ENCODE peak calls at places on chromosome 14, in five cellular contexts. E, Q, Z, I and K are unnamed samples.
A peak's percentile ranks its signal among the peaks of the same experiment; 100 is the strongest.

GRCh38 chr14:98138666-98139065 is 1133.3 kb downstream of the BCL11B start:
- DNase-seq in I (no peak), Q (no peak), Z (no peak), E (peak; percentile 57), K (no peak)

GRCh38 chr14:65880507-65880906 is 468.0 kb downstream of the FUT8 start:
- DNase-seq in Z (no peak), Q (no peak), E (no peak), I (no peak), K (no peak)

GRCh38 chr14:95300002-95300696 is 19.6 kb downstream of the CLMN start:
- DNase-seq in E (no peak), Z (no peak), I (no peak), Q (no peak), K (no peak)

GRCh38 chr14:60349663-60350365 is 100.8 kb downstream of the PPM1A start:
- DNase-seq in Q (peak; percentile 33), E (no peak), Z (no peak), I (peak; percentile 29), K (no peak)

GRCh38 chr14:67059576-67059975 is 129.7 kb upstream of the GARIN2 start:
- DNase-seq in Q (no peak), Z (no peak), E (no peak), I (no peak), K (no peak)

GRCh38 chr14:42224053-42224888 is 617.6 kb downstream of the LRFN5 start:
- DNase-seq in Z (peak; percentile 57), E (no peak), Q (peak; percentile 52), I (peak; percentile 63), K (peak; percentile 9)

GRCh38 chr14:83994020-83994419 is 1535.9 kb upstream of the FLRT2 start:
- DNase-seq in Z (no peak), I (no peak), Q (no peak), E (no peak), K (no peak)

GRCh38 chr14:38882533-38882932 is 220.5 kb downstream of the SEC23A start:
- DNase-seq in Z (peak; percentile 11), Q (no peak), E (no peak), I (no peak), K (no peak)

GRCh38 chr14:29126361-29126760 is 359.8 kb downstream of the FOXG1 start:
- DNase-seq in I (no peak), Z (no peak), E (no peak), Q (no peak), K (no peak)

GRCh38 chr14:104974146-104974541 is 4.0 kb downstream of the AHNAK2 start:
- DNase-seq in Q (no peak), E (no peak), Z (no peak), I (no peak), K (no peak)

GRCh38 chr14:90649096-90649495 is 167.1 kb downstream of the TTC7B start:
- DNase-seq in Q (no peak), E (no peak), Z (no peak), I (no peak), K (no peak)

GRCh38 chr14:65936342-65936741 is 523.8 kb downstream of the FUT8 start:
- DNase-seq in Q (no peak), I (no peak), E (no peak), Z (no peak), K (no peak)

GRCh38 chr14:64828096-64828495 is 51.6 kb downstream of the SPTB start:
- DNase-seq in Z (no peak), Q (no peak), I (no peak), E (no peak), K (no peak)

GRCh38 chr14:103737432-103738045 is 21.9 kb downstream of the ZFYVE21 start:
- DNase-seq in I (no peak), Z (no peak), Q (no peak), E (no peak), K (no peak)

GRCh38 chr14:52781629-52782028 is 9.8 kb downstream of the GNPNAT1 start:
- DNase-seq in E (no peak), Z (no peak), I (no peak), Q (no peak), K (no peak)

DNA sequence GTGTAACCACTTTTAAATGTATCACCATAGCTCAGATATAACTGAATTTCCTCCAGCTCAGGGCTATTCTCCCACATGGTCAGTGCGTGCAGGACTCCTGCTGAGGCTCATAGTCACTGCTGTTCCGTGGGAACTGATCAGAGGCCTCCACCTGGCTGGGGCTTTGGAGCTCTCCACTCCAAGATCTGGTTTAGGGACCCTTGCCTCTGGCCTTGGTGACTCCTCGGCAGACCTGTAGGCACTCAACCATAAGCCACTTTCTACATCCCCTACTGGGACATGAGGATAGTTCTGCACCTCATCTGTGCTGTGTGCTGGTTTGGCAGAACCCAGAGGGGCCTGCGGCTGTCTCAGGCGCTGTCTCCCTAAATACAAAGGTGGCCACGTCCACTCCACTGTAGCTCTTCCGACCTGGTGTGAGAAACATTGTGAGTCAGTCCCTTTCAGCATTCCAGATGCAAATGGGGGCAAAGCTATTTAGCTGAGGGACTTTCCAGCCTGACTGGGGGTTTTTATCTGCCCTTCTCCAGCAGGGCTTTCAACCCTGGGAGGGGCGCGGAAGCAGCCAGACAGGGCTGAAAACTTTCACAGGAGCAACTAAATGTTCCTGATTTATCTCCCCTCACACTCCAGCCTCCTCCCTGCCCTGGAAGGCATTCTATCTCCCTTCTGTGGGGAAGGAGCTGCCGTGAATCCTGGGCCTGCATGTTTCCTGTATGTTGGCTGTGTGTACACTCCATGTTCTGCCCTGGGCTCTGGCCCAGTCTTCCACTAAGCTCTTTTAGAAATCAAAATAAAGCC is 218.3 kb upstream of the DAAM1 start:
- DNase-seq in E (no peak), I (no peak), Z (peak; percentile 22), Q (no peak), K (no peak)
- H3K4me3 ChIP-seq in E (no peak overlapping the region), I (no peak overlapping the region), Z (no peak overlapping the region), Q (no peak overlapping the region), K (no peak overlapping the region)

DNA sequence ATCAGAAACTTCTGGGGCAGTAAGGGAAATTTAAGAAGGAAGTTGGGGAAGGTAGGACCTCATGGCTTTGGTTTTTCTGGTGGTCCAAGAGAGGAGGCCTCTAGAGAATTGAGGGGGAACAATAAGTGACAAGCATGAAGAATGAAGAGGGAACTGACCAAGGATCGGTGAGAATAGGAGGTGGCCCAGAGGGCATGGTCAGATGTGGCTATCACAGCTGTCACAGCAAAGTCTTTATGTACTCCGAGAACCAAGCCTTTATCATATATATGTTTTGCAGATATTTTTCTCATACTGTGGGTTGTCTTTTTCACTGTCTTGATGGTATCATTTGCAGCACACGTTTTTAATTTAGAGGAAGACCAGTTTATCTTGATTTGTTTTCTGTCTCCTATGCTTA is 64.3 kb downstream of the PPP2R5C start:
- DNase-seq in E (no peak), Z (no peak), Q (no peak), I (no peak), K (no peak)
- H3K4me3 ChIP-seq in E (peak overlapping the region; percentile 61), Z (no peak overlapping the region), Q (no peak overlapping the region), I (no peak overlapping the region), K (no peak overlapping the region)

GRCh38 chr14:54564071-54564798 is 2.7 kb upstream of the SAMD4A start:
- DNase-seq in Z (no peak), Q (no peak), E (no peak), I (no peak), K (no peak)
- H3K4me3 ChIP-seq in Z (peak overlapping the region; percentile 75), Q (peak overlapping the region; percentile 81), E (peak overlapping the region; percentile 84), I (peak overlapping the region; percentile 78), K (peak overlapping the region; percentile 97)

GRCh38 chr14:23398348-23398747 is 9.7 kb downstream of the MYH6 start:
- DNase-seq in Z (no peak), I (no peak), Q (no peak), E (no peak), K (no peak)
- H3K4me3 ChIP-seq in Z (no peak overlapping the region), I (no peak overlapping the region), Q (no peak overlapping the region), E (no peak overlapping the region), K (no peak overlapping the region)

DNA sequence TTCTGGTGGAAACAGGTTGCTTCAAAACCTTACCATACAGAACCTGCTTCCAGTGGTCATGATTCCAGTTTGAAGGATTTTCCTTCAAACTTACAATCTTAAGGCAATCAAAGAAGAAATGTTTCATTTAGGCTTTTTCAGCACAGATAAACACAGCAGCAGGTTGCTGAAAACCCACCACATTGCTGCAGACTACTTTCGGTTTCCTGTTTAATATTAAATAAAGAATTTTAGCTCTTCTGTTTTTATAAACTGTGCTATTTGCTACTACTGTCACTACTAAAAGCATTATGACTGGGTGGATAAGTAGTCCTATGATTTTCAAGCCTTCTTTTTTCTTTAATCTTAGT is 13.2 kb upstream of the FOXN3 start:
- DNase-seq in Q (no peak), I (no peak), Z (no peak), E (no peak), K (no peak)
- H3K4me3 ChIP-seq in Q (peak overlapping the region; percentile 23), I (no peak overlapping the region), Z (no peak overlapping the region), E (peak overlapping the region; percentile 53), K (peak overlapping the region; percentile 61)

GRCh38 chr14:101230161-101230850 is 326.8 kb upstream of the RTL1 start:
- DNase-seq in Z (no peak), Q (no peak), E (no peak), I (no peak), K (no peak)

GRCh38 chr14:101227611-101228594 is 324.4 kb upstream of the RTL1 start:
- DNase-seq in Q (no peak), E (no peak), Z (no peak), I (no peak), K (no peak)

GRCh38 chr14:101228949-101229541 is 325.5 kb upstream of the RTL1 start:
- DNase-seq in Z (no peak), Q (no peak), E (no peak), I (no peak), K (no peak)

GRCh38 chr14:101230851-101231550 is 327.5 kb upstream of the RTL1 start:
- DNase-seq in Q (no peak), Z (no peak), E (no peak), I (no peak), K (no peak)

GRCh38 chr14:101229666-101230065 is 326.1 kb upstream of the RTL1 start:
- DNase-seq in E (no peak), I (no peak), Q (no peak), Z (no peak), K (no peak)
- H3K4me3 ChIP-seq in E (no peak overlapping the region), I (no peak overlapping the region), Q (no peak overlapping the region), Z (no peak overlapping the region), K (no peak overlapping the region)

GRCh38 chr14:77141592-77142288 is at the start of gene ZDHHC22:
- DNase-seq in Z (no peak), E (no peak), Q (no peak), I (no peak), K (no peak)
- H3K4me3 ChIP-seq in Z (peak within 1 kb of the TSS; percentile 8), E (no peak within 1 kb of the TSS), Q (peak within 1 kb of the TSS; percentile 47), I (no peak within 1 kb of the TSS), K (peak within 1 kb of the TSS; percentile 63)